ENCODE peak calls at places on chromosomes 16 and 17, in nine cellular contexts. One of them, this sample, is unnamed.

GRCh38 chr17:66711936-66712335 is 123.0 kb upstream of the CACNG5 start:
- DNase-seq in NCI-H2171 treated with DMSO at 0.1 percent for 48 hours: no peak
- DNase-seq in right lobe of liver: no peak
- DNase-seq in HAP-1: no peak
- DNase-seq in NCI-H1092: no peak
- DNase-seq in NCI-H1694 treated with DMSO at 0.1 percent for 48 hours: no peak
- DNase-seq in gastrocnemius medialis: no peak
- DNase-seq in NCI-H1436: peak; percentile 28
- DNase-seq in upper lobe of right lung: peak; percentile 73
- DNase-seq in this sample: no peak

GRCh38 chr17:46875849-46876352 is 24.5 kb downstream of the WNT9B start:
- DNase-seq in NCI-H1092: no peak
- DNase-seq in NCI-H2171 treated with DMSO at 0.1 percent for 48 hours: no peak
- DNase-seq in NCI-H1436: peak; percentile 39
- DNase-seq in gastrocnemius medialis: no peak
- DNase-seq in right lobe of liver: no peak
- DNase-seq in HAP-1: no peak
- DNase-seq in NCI-H1694 treated with DMSO at 0.1 percent for 48 hours: no peak
- DNase-seq in upper lobe of right lung: no peak
- DNase-seq in this sample: no peak

GRCh38 chr16:89581861-89582563 is 6.5 kb downstream of the CPNE7 start:
- DNase-seq in upper lobe of right lung: no peak
- DNase-seq in NCI-H1694 treated with DMSO at 0.1 percent for 48 hours: no peak
- DNase-seq in HAP-1: no peak
- DNase-seq in NCI-H2171 treated with DMSO at 0.1 percent for 48 hours: no peak
- DNase-seq in NCI-H1092: peak; percentile 58
- DNase-seq in NCI-H1436: no peak
- DNase-seq in right lobe of liver: peak; percentile 84
- DNase-seq in gastrocnemius medialis: no peak
- DNase-seq in this sample: peak; percentile 67

GRCh38 chr16:17155480-17155879 is 315.3 kb downstream of the XYLT1 start:
- DNase-seq in NCI-H1694 treated with DMSO at 0.1 percent for 48 hours: no peak
- DNase-seq in HAP-1: no peak
- DNase-seq in NCI-H2171 treated with DMSO at 0.1 percent for 48 hours: no peak
- DNase-seq in gastrocnemius medialis: no peak
- DNase-seq in NCI-H1436: no peak
- DNase-seq in NCI-H1092: no peak
- DNase-seq in right lobe of liver: no peak
- DNase-seq in upper lobe of right lung: no peak
- DNase-seq in this sample: no peak

GRCh38 chr17:7557825-7558543 is 566 bp upstream of the TNFSF13 start:
- DNase-seq in right lobe of liver: peak; percentile 87
- DNase-seq in HAP-1: no peak
- DNase-seq in NCI-H1092: peak; percentile 46
- DNase-seq in NCI-H1694 treated with DMSO at 0.1 percent for 48 hours: no peak
- DNase-seq in gastrocnemius medialis: peak; percentile 80
- DNase-seq in NCI-H1436: peak; percentile 29
- DNase-seq in upper lobe of right lung: peak; percentile 97
- DNase-seq in NCI-H2171 treated with DMSO at 0.1 percent for 48 hours: no peak
- DNase-seq in this sample: no peak

GRCh38 chr16:54284319-54284930 is 2.2 kb downstream of the IRX3 start:
- DNase-seq in NCI-H1436: no peak
- DNase-seq in gastrocnemius medialis: no peak
- DNase-seq in HAP-1: peak; percentile 59
- DNase-seq in NCI-H2171 treated with DMSO at 0.1 percent for 48 hours: no peak
- DNase-seq in right lobe of liver: no peak
- DNase-seq in NCI-H1694 treated with DMSO at 0.1 percent for 48 hours: no peak
- DNase-seq in NCI-H1092: no peak
- DNase-seq in upper lobe of right lung: no peak
- DNase-seq in this sample: peak; percentile 55

GRCh38 chr16:85132456-85133289 is 20.4 kb upstream of the CIBAR2 start:
- DNase-seq in NCI-H1694 treated with DMSO at 0.1 percent for 48 hours: no peak
- DNase-seq in upper lobe of right lung: no peak
- DNase-seq in gastrocnemius medialis: no peak
- DNase-seq in NCI-H2171 treated with DMSO at 0.1 percent for 48 hours: no peak
- DNase-seq in NCI-H1092: no peak
- DNase-seq in HAP-1: no peak
- DNase-seq in NCI-H1436: no peak
- DNase-seq in right lobe of liver: no peak
- DNase-seq in this sample: no peak

GRCh38 chr16:70380205-70380918 is 33.7 kb downstream of the DDX19A start:
- DNase-seq in NCI-H2171 treated with DMSO at 0.1 percent for 48 hours: peak; percentile 57
- DNase-seq in right lobe of liver: peak; percentile 59
- DNase-seq in NCI-H1092: no peak
- DNase-seq in upper lobe of right lung: peak; percentile 80
- DNase-seq in gastrocnemius medialis: peak; percentile 48
- DNase-seq in NCI-H1694 treated with DMSO at 0.1 percent for 48 hours: no peak
- DNase-seq in HAP-1: peak; percentile 86
- DNase-seq in NCI-H1436: no peak
- DNase-seq in this sample: peak; percentile 89

GRCh38 chr16:38941-39892 is 14.2 kb downstream of the POLR3K start:
- DNase-seq in NCI-H2171 treated with DMSO at 0.1 percent for 48 hours: no peak
- DNase-seq in NCI-H1092: no peak
- DNase-seq in gastrocnemius medialis: no peak
- DNase-seq in NCI-H1694 treated with DMSO at 0.1 percent for 48 hours: no peak
- DNase-seq in NCI-H1436: no peak
- DNase-seq in upper lobe of right lung: no peak
- DNase-seq in right lobe of liver: no peak
- DNase-seq in HAP-1: no peak
- DNase-seq in this sample: no peak

GRCh38 chr17:27690882-27691281 is 59.9 kb downstream of the LGALS9 start:
- DNase-seq in HAP-1: no peak
- DNase-seq in NCI-H1694 treated with DMSO at 0.1 percent for 48 hours: no peak
- DNase-seq in gastrocnemius medialis: no peak
- DNase-seq in upper lobe of right lung: no peak
- DNase-seq in NCI-H1092: no peak
- DNase-seq in NCI-H1436: no peak
- DNase-seq in right lobe of liver: no peak
- DNase-seq in NCI-H2171 treated with DMSO at 0.1 percent for 48 hours: no peak
- DNase-seq in this sample: no peak

GRCh38 chr17:45785373-45786193 is 1.5 kb downstream of the CRHR1 start:
- DNase-seq in NCI-H1436: no peak
- DNase-seq in NCI-H2171 treated with DMSO at 0.1 percent for 48 hours: no peak
- DNase-seq in NCI-H1694 treated with DMSO at 0.1 percent for 48 hours: no peak
- DNase-seq in upper lobe of right lung: no peak
- DNase-seq in gastrocnemius medialis: no peak
- DNase-seq in NCI-H1092: no peak
- DNase-seq in right lobe of liver: no peak
- DNase-seq in HAP-1: no peak
- DNase-seq in this sample: no peak

GRCh38 chr17:32998893-32999240 is 7.2 kb downstream of the SPACA3 start:
- DNase-seq in HAP-1: no peak
- DNase-seq in NCI-H2171 treated with DMSO at 0.1 percent for 48 hours: no peak
- DNase-seq in NCI-H1092: no peak
- DNase-seq in right lobe of liver: no peak
- DNase-seq in gastrocnemius medialis: no peak
- DNase-seq in upper lobe of right lung: no peak
- DNase-seq in NCI-H1436: no peak
- DNase-seq in NCI-H1694 treated with DMSO at 0.1 percent for 48 hours: no peak
- DNase-seq in this sample: no peak

GRCh38 chr17:31404028-31404949 is 12.8 kb downstream of the RAB11FIP4 start:
- DNase-seq in NCI-H2171 treated with DMSO at 0.1 percent for 48 hours: no peak
- DNase-seq in NCI-H1092: no peak
- DNase-seq in gastrocnemius medialis: no peak
- DNase-seq in upper lobe of right lung: peak; percentile 53
- DNase-seq in right lobe of liver: peak; percentile 39
- DNase-seq in HAP-1: no peak
- DNase-seq in NCI-H1694 treated with DMSO at 0.1 percent for 48 hours: no peak
- DNase-seq in NCI-H1436: no peak
- DNase-seq in this sample: no peak

GRCh38 chr17:46072998-46073397 is 73.9 kb downstream of the STH start:
- DNase-seq in right lobe of liver: no peak
- DNase-seq in NCI-H1092: no peak
- DNase-seq in upper lobe of right lung: no peak
- DNase-seq in gastrocnemius medialis: no peak
- DNase-seq in HAP-1: no peak
- DNase-seq in NCI-H2171 treated with DMSO at 0.1 percent for 48 hours: no peak
- DNase-seq in NCI-H1694 treated with DMSO at 0.1 percent for 48 hours: no peak
- DNase-seq in NCI-H1436: no peak
- DNase-seq in this sample: no peak

GRCh38 chr17:6052926-6053325 is 17.3 kb upstream of the WSCD1 start:
- DNase-seq in NCI-H1694 treated with DMSO at 0.1 percent for 48 hours: no peak
- DNase-seq in NCI-H1436: no peak
- DNase-seq in NCI-H2171 treated with DMSO at 0.1 percent for 48 hours: no peak
- DNase-seq in gastrocnemius medialis: no peak
- DNase-seq in HAP-1: no peak
- DNase-seq in NCI-H1092: no peak
- DNase-seq in right lobe of liver: no peak
- DNase-seq in upper lobe of right lung: no peak
- DNase-seq in this sample: no peak

GRCh38 chr17:44793885-44794698 is 35.3 kb downstream of the ADAM11 start:
- DNase-seq in NCI-H2171 treated with DMSO at 0.1 percent for 48 hours: peak; percentile 32
- DNase-seq in right lobe of liver: no peak
- DNase-seq in upper lobe of right lung: peak; percentile 9
- DNase-seq in HAP-1: no peak
- DNase-seq in NCI-H1436: no peak
- DNase-seq in gastrocnemius medialis: no peak
- DNase-seq in NCI-H1092: no peak
- DNase-seq in NCI-H1694 treated with DMSO at 0.1 percent for 48 hours: no peak
- DNase-seq in this sample: no peak

GRCh38 chr16:47627056-47627455 is 165.9 kb downstream of the PHKB start:
- DNase-seq in right lobe of liver: no peak
- DNase-seq in HAP-1: peak; percentile 33
- DNase-seq in gastrocnemius medialis: no peak
- DNase-seq in NCI-H1436: no peak
- DNase-seq in upper lobe of right lung: no peak
- DNase-seq in NCI-H1092: no peak
- DNase-seq in NCI-H1694 treated with DMSO at 0.1 percent for 48 hours: no peak
- DNase-seq in NCI-H2171 treated with DMSO at 0.1 percent for 48 hours: no peak
- DNase-seq in this sample: no peak